ENCODE peak calls at places on chromosomes 16 and 17, in nine cellular contexts. F is A549, Q is M059J, G is lung, O is NCI-H226, L is GM13977, X is lung microvascular endothelial cell, E is T-cell, D is T-helper 2 cell. I is an unnamed sample.

GRCh38 chr17:12402963-12403622 is 262.6 kb upstream of the MYOCD start:
- DNase-seq in F (peak), Q (peak), G (no peak), O (peak), L (no peak), X (no peak), E (no peak), D (no peak), I (peak)

GRCh38 chr16:50282010-50282538 is 15.7 kb downstream of the ADCY7 start:
- DNase-seq in F (no peak), Q (no peak), G (peak), O (no peak), L (peak), X (peak), E (peak), D (no peak), I (no peak)

GRCh38 chr17:51305182-51305581 is 44.8 kb downstream of the UTP18 start:
- DNase-seq in F (no peak), Q (no peak), G (no peak), O (no peak), L (no peak), X (no peak), E (no peak), D (no peak), I (no peak)

GRCh38 chr17:1275962-1276736 is 3.3 kb upstream of the TRARG1 start:
- DNase-seq in F (peak), Q (peak), G (peak), O (no peak), L (peak), X (peak), E (peak), D (peak), I (peak)

GRCh38 chr17:16442141-16442540 is 26.8 kb downstream of the TRPV2 start:
- DNase-seq in F (no peak), Q (no peak), G (no peak), O (no peak), L (no peak), X (no peak), E (no peak), D (no peak), I (no peak)

GRCh38 chr17:385195-385835 is 32.7 kb upstream of the RPH3AL start:
- DNase-seq in F (peak), Q (peak), G (peak), O (peak), L (peak), X (peak), E (no peak), D (no peak), I (peak)

GRCh38 chr17:16927641-16928321 is 44.1 kb downstream of the TNFRSF13B start:
- DNase-seq in F (no peak), Q (no peak), G (no peak), O (no peak), L (no peak), X (no peak), E (no peak), D (no peak), I (no peak)

GRCh38 chr16:56547120-56547948 is 17.5 kb upstream of the MT4 start:
- DNase-seq in F (no peak), Q (peak), G (no peak), O (peak), L (no peak), X (peak), E (no peak), D (no peak), I (peak)

GRCh38 chr16:66616592-66616991 is 12.1 kb downstream of the CMTM3 start:
- DNase-seq in F (no peak), Q (no peak), G (no peak), O (no peak), L (no peak), X (no peak), E (no peak), D (no peak), I (no peak)

GRCh38 chr16:49491111-49491670 is 117.6 kb downstream of the C16orf78 start:
- DNase-seq in F (no peak), Q (no peak), G (no peak), O (no peak), L (no peak), X (no peak), E (no peak), D (no peak), I (no peak)